ENCODE peak calls at places on chromosomes 5 and 9, in nine cellular contexts. One of them, this sample, is unnamed.
A peak's percentile ranks its signal among the peaks of the same experiment; 100 is the strongest.

GRCh38 chr9:137375321-137376058 is 47.5 kb downstream of the EXD3 start:
- DNase-seq in body of pancreas: peak; percentile 0
- DNase-seq in A549: no peak
- DNase-seq in tibial nerve: no peak
- DNase-seq in heart left ventricle: no peak
- DNase-seq in stomach: no peak
- DNase-seq in Peyer's patch: no peak
- DNase-seq in adrenal gland: no peak
- DNase-seq in transverse colon: no peak
- DNase-seq in this sample: no peak

GRCh38 chr5:61790007-61790406 is 457.9 kb downstream of the ZSWIM6 start:
- DNase-seq in heart left ventricle: no peak
- DNase-seq in A549: no peak
- DNase-seq in stomach: no peak
- DNase-seq in transverse colon: no peak
- DNase-seq in body of pancreas: no peak
- DNase-seq in tibial nerve: no peak
- DNase-seq in Peyer's patch: no peak
- DNase-seq in adrenal gland: no peak
- DNase-seq in this sample: no peak

GRCh38 chr9:98778711-98779530 is 17.4 kb downstream of the ANKS6 start:
- DNase-seq in tibial nerve: no peak
- DNase-seq in Peyer's patch: no peak
- DNase-seq in stomach: no peak
- DNase-seq in body of pancreas: no peak
- DNase-seq in A549: no peak
- DNase-seq in transverse colon: no peak
- DNase-seq in heart left ventricle: no peak
- DNase-seq in adrenal gland: no peak
- DNase-seq in this sample: no peak

GRCh38 chr9:6239694-6240093 is 24.1 kb downstream of the IL33 start:
- DNase-seq in heart left ventricle: no peak
- DNase-seq in Peyer's patch: no peak
- DNase-seq in body of pancreas: no peak
- DNase-seq in A549: no peak
- DNase-seq in tibial nerve: no peak
- DNase-seq in transverse colon: no peak
- DNase-seq in stomach: no peak
- DNase-seq in adrenal gland: no peak
- DNase-seq in this sample: no peak

GRCh38 chr5:91420879-91421278 is 37.8 kb upstream of the ARRDC3 start:
- DNase-seq in body of pancreas: no peak
- DNase-seq in adrenal gland: no peak
- DNase-seq in heart left ventricle: no peak
- DNase-seq in stomach: no peak
- DNase-seq in tibial nerve: no peak
- DNase-seq in Peyer's patch: no peak
- DNase-seq in transverse colon: no peak
- DNase-seq in A549: peak; percentile 17
- DNase-seq in this sample: no peak

GRCh38 chr5:115847290-115847689 is 5.6 kb downstream of the AP3S1 start:
- DNase-seq in tibial nerve: no peak
- DNase-seq in adrenal gland: no peak
- DNase-seq in stomach: no peak
- DNase-seq in body of pancreas: no peak
- DNase-seq in transverse colon: no peak
- DNase-seq in Peyer's patch: no peak
- DNase-seq in A549: no peak
- DNase-seq in heart left ventricle: no peak
- DNase-seq in this sample: no peak

GRCh38 chr5:9545959-9546851 is at the start of gene SEMA5A:
- DNase-seq in A549: no peak
- DNase-seq in Peyer's patch: peak; percentile 88
- DNase-seq in stomach: peak; percentile 72
- DNase-seq in adrenal gland: peak; percentile 39
- DNase-seq in heart left ventricle: peak; percentile 82
- DNase-seq in body of pancreas: peak; percentile 83
- DNase-seq in transverse colon: peak; percentile 86
- DNase-seq in tibial nerve: peak; percentile 59
- DNase-seq in this sample: peak; percentile 75

GRCh38 chr5:79743846-79744605 is 54.4 kb downstream of the CMYA5 start:
- DNase-seq in stomach: no peak
- DNase-seq in transverse colon: no peak
- DNase-seq in tibial nerve: no peak
- DNase-seq in heart left ventricle: peak; percentile 64
- DNase-seq in Peyer's patch: no peak
- DNase-seq in adrenal gland: peak; percentile 21
- DNase-seq in body of pancreas: no peak
- DNase-seq in A549: no peak
- DNase-seq in this sample: no peak

GRCh38 chr9:34646211-34647083 is at the start of gene GALT:
- DNase-seq in transverse colon: peak; percentile 98
- DNase-seq in stomach: peak; percentile 96
- DNase-seq in Peyer's patch: peak; percentile 99
- DNase-seq in A549: peak; percentile 84
- DNase-seq in adrenal gland: peak; percentile 96
- DNase-seq in body of pancreas: peak; percentile 93
- DNase-seq in tibial nerve: peak; percentile 97
- DNase-seq in heart left ventricle: peak; percentile 93
- DNase-seq in this sample: peak; percentile 94

GRCh38 chr9:34644766-34645314 is 1.6 kb upstream of the GALT start:
- DNase-seq in heart left ventricle: no peak
- DNase-seq in body of pancreas: no peak
- DNase-seq in stomach: no peak
- DNase-seq in adrenal gland: no peak
- DNase-seq in Peyer's patch: no peak
- DNase-seq in tibial nerve: no peak
- DNase-seq in A549: no peak
- DNase-seq in transverse colon: no peak
- DNase-seq in this sample: no peak

GRCh38 chr9:34648673-34649072 is 2.2 kb downstream of the GALT start:
- DNase-seq in transverse colon: no peak
- DNase-seq in tibial nerve: no peak
- DNase-seq in Peyer's patch: no peak
- DNase-seq in A549: no peak
- DNase-seq in body of pancreas: no peak
- DNase-seq in heart left ventricle: no peak
- DNase-seq in adrenal gland: no peak
- DNase-seq in stomach: no peak
- DNase-seq in this sample: no peak

GRCh38 chr9:34647084-34647403 is 569 bp downstream of the GALT start:
- DNase-seq in Peyer's patch: no peak
- DNase-seq in transverse colon: no peak
- DNase-seq in adrenal gland: no peak
- DNase-seq in body of pancreas: no peak
- DNase-seq in stomach: no peak
- DNase-seq in heart left ventricle: no peak
- DNase-seq in tibial nerve: no peak
- DNase-seq in A549: no peak
- DNase-seq in this sample: no peak

DNA sequence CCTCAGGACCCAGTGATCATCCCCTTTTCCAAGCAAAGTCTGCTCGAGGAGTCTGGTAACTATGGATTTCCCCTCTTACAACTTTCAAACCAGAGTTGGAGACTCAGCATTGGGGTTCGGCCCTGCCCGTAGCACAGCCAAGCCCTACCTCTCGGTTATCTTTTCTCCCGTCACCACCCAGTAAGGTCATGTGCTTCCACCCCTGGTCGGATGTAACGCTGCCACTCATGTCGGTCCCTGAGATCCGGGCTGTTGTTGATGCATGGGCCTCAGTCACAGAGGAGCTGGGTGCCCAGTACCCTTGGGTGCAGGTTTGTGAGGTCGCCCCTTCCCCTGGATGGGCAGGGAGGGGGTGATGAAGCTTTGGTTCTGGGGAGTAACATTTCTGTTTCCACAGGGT is 1.2 kb downstream of the GALT start:
- DNase-seq in Peyer's patch: no peak
- DNase-seq in tibial nerve: no peak
- DNase-seq in A549: no peak
- DNase-seq in adrenal gland: no peak
- DNase-seq in heart left ventricle: no peak
- DNase-seq in body of pancreas: no peak
- DNase-seq in transverse colon: no peak
- DNase-seq in stomach: no peak
- DNase-seq in this sample: no peak
- H3K4me1 ChIP-seq in Peyer's patch: peaks cover 15% of the 10 kb centered on the region
- H3K4me1 ChIP-seq in tibial nerve: peaks cover 43% of the 10 kb centered on the region
- H3K4me1 ChIP-seq in A549: peaks cover 36% of the 10 kb centered on the region
- H3K4me1 ChIP-seq in adrenal gland: peaks cover 36% of the 10 kb centered on the region
- H3K4me1 ChIP-seq in heart left ventricle: peaks cover 42% of the 10 kb centered on the region
- H3K4me1 ChIP-seq in body of pancreas: peaks cover 59% of the 10 kb centered on the region
- H3K4me1 ChIP-seq in transverse colon: peaks cover 23% of the 10 kb centered on the region
- H3K4me1 ChIP-seq in stomach: peaks cover 43% of the 10 kb centered on the region
- H3K4me1 ChIP-seq in this sample: peaks cover 17% of the 10 kb centered on the region

GRCh38 chr5:139670369-139671095 is 22.4 kb downstream of the CXXC5 start:
- DNase-seq in transverse colon: peak; percentile 76
- DNase-seq in A549: no peak
- DNase-seq in heart left ventricle: no peak
- DNase-seq in stomach: no peak
- DNase-seq in tibial nerve: no peak
- DNase-seq in body of pancreas: no peak
- DNase-seq in adrenal gland: no peak
- DNase-seq in Peyer's patch: no peak
- DNase-seq in this sample: no peak

GRCh38 chr5:139668924-139669680 is 21.0 kb downstream of the CXXC5 start:
- DNase-seq in adrenal gland: peak; percentile 22
- DNase-seq in A549: no peak
- DNase-seq in transverse colon: no peak
- DNase-seq in body of pancreas: no peak
- DNase-seq in Peyer's patch: no peak
- DNase-seq in tibial nerve: no peak
- DNase-seq in stomach: no peak
- DNase-seq in heart left ventricle: no peak
- DNase-seq in this sample: no peak

GRCh38 chr5:139671096-139671841 is 23.1 kb downstream of the CXXC5 start:
- DNase-seq in adrenal gland: no peak
- DNase-seq in A549: no peak
- DNase-seq in tibial nerve: no peak
- DNase-seq in stomach: no peak
- DNase-seq in body of pancreas: no peak
- DNase-seq in heart left ventricle: peak; percentile 50
- DNase-seq in transverse colon: no peak
- DNase-seq in Peyer's patch: no peak
- DNase-seq in this sample: no peak

GRCh38 chr5:139668064-139668880 is 20.1 kb downstream of the CXXC5 start:
- DNase-seq in Peyer's patch: peak; percentile 65
- DNase-seq in transverse colon: no peak
- DNase-seq in adrenal gland: peak; percentile 54
- DNase-seq in body of pancreas: peak; percentile 62
- DNase-seq in tibial nerve: no peak
- DNase-seq in heart left ventricle: peak; percentile 48
- DNase-seq in stomach: peak; percentile 49
- DNase-seq in A549: no peak
- DNase-seq in this sample: no peak

DNA sequence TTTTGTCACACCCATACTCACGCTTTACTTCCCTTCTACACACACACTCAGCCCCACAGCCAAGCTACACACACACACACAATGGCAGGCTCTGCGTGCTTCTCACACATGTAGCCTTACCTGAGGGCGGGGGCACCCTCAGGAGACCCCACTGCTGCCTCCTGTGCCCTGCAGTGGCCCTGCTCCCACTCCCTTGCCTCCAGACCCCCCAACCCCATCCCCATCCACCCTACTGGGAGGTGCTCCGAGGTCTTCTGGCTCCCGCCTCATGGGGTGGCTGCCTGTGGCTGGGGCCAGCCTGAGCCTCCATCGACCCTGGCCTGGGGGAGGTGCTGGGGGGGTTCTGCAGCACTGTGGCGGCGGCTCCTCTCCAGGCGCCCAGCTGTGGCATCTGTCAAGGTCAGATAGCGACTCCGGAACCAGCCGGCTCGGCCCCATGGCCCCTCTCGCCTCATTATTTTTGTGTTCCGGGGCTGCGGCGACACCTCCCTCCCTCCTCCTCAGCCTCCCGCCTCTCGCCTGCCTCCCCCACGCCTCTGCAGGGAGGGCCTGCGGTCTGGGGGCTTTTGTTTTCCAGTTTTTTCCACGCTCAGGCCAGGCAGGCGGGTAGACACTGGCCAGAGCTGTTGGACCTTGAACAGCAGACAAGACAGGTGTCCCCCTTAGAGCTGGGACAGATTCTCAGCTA is 21.7 kb downstream of the CXXC5 start:
- DNase-seq in tibial nerve: no peak
- DNase-seq in stomach: peak; percentile 37
- DNase-seq in A549: no peak
- DNase-seq in heart left ventricle: peak; percentile 71
- DNase-seq in Peyer's patch: no peak
- DNase-seq in body of pancreas: peak; percentile 85
- DNase-seq in transverse colon: peak; percentile 63
- DNase-seq in adrenal gland: peak; percentile 66
- DNase-seq in this sample: no peak
- TF ChIP-seq CTCF in tibial nerve: no peak
- TF ChIP-seq CTCF in stomach: no peak
- TF ChIP-seq CTCF in A549: no peak
- TF ChIP-seq CTCF in heart left ventricle: no peak
- TF ChIP-seq CTCF in Peyer's patch: no peak
- TF ChIP-seq CTCF in body of pancreas: no peak
- TF ChIP-seq CTCF in transverse colon: no peak
- TF ChIP-seq CTCF in adrenal gland: no peak
- TF ChIP-seq CTCF in this sample: no peak

GRCh38 chr5:346229-346935 is 24.9 kb downstream of the AHRR start:
- DNase-seq in A549: no peak
- DNase-seq in adrenal gland: no peak
- DNase-seq in body of pancreas: no peak
- DNase-seq in heart left ventricle: no peak
- DNase-seq in stomach: no peak
- DNase-seq in Peyer's patch: no peak
- DNase-seq in transverse colon: no peak
- DNase-seq in tibial nerve: no peak
- DNase-seq in this sample: no peak
- TF ChIP-seq POLR2A in A549: no peak
- TF ChIP-seq POLR2A in adrenal gland: no peak
- TF ChIP-seq POLR2A in body of pancreas: no peak
- TF ChIP-seq POLR2A in heart left ventricle: no peak
- TF ChIP-seq POLR2A in stomach: no peak
- TF ChIP-seq POLR2A in Peyer's patch: no peak
- TF ChIP-seq POLR2A in transverse colon: no peak
- TF ChIP-seq POLR2A in tibial nerve: no peak
- TF ChIP-seq POLR2A in this sample: no peak

DNA sequence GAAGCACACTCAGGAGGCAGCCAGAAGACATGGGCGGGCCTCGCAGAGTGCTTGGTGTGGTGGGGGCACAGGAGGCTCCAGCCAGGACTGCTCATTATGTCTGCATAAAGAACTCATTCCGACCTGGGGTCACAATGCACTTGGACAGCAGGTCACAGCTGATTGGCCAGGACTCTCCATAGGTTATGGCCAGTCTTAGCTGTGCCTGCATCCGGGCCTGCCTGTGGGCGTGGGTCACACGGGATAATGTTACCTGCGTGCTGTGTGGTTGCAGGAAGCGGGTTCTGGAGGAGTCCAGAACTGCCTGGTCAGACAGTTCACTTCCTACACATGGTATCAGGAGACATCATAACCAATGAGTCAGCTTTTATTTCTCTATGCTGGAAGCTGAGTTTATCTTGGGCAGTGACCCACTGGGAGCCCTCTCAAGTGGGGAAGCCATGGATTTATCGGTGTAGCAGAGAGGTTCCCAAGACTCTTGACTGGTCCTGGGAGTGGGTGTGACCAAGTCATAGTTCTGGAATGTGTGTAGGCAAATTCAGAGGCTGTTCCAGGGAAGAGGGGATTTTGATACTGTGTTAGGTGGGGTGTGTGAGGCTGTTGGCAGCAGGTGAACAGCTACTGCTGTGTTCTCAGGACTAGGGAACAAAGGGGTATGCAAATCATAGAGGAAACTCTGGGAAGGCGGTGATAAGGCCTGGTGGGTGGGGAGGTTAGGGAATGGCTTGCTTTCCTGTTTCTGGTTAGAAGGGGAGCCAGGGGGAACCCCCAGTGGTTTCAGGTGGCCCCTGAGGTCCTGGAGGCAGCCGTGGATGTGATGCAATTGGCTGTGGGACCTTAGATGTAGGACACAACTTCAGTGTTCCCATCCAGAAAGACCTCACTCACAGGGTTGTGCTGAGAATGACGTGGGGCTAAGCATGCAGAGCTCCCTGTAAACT is 51.3 kb downstream of the ARHGEF37 start:
- DNase-seq in tibial nerve: no peak
- DNase-seq in Peyer's patch: no peak
- DNase-seq in body of pancreas: no peak
- DNase-seq in stomach: peak; percentile 82
- DNase-seq in A549: peak; percentile 34
- DNase-seq in adrenal gland: no peak
- DNase-seq in transverse colon: peak; percentile 62
- DNase-seq in heart left ventricle: no peak
- DNase-seq in this sample: no peak
- H3K4me1 ChIP-seq in tibial nerve: peaks cover 8% of the 10 kb centered on the region
- H3K4me1 ChIP-seq in Peyer's patch: no peaks in the 10 kb centered on the region
- H3K4me1 ChIP-seq in body of pancreas: peaks cover 8% of the 10 kb centered on the region
- H3K4me1 ChIP-seq in stomach: peaks cover 24% of the 10 kb centered on the region
- H3K4me1 ChIP-seq in A549: peaks cover 10% of the 10 kb centered on the region
- H3K4me1 ChIP-seq in adrenal gland: no peaks in the 10 kb centered on the region
- H3K4me1 ChIP-seq in transverse colon: peaks cover 15% of the 10 kb centered on the region
- H3K4me1 ChIP-seq in heart left ventricle: peaks cover 15% of the 10 kb centered on the region
- H3K4me1 ChIP-seq in this sample: no peaks in the 10 kb centered on the region

This sample was measured in uterus.